ENCODE peak calls at places on chromosomes 12 and 14, in four cellular contexts. One of them, this sample, is unnamed.
A peak's percentile ranks its signal among the peaks of the same experiment; 100 is the strongest.

GRCh38 chr14:26332966-26333365 is 264.9 kb downstream of the NOVA1 start:
- DNase-seq in GM20000: no peak
- DNase-seq in EL: no peak
- DNase-seq in stimulated activated CD4-positive, alpha-beta T cell treated with anti-CD3 and anti-CD28 coated beads, Interleukin-1b, Interleukin-23, amount 100 ng/mL, for 24 hours: no peak
- DNase-seq in this sample: peak; percentile 35

GRCh38 chr12:110243227-110243626 is 37.8 kb upstream of the ATP2A2 start:
- DNase-seq in GM20000: no peak
- DNase-seq in EL: no peak
- DNase-seq in stimulated activated CD4-positive, alpha-beta T cell treated with anti-CD3 and anti-CD28 coated beads, Interleukin-1b, Interleukin-23, amount 100 ng/mL, for 24 hours: no peak
- DNase-seq in this sample: no peak

GRCh38 chr12:30450872-30451271 is 244.8 kb downstream of the IPO8 start:
- DNase-seq in GM20000: no peak
- DNase-seq in EL: peak; percentile 29
- DNase-seq in stimulated activated CD4-positive, alpha-beta T cell treated with anti-CD3 and anti-CD28 coated beads, Interleukin-1b, Interleukin-23, amount 100 ng/mL, for 24 hours: no peak
- DNase-seq in this sample: peak; percentile 27

GRCh38 chr14:32985881-32986280 is 47.2 kb downstream of the NPAS3 start:
- DNase-seq in GM20000: no peak
- DNase-seq in EL: no peak
- DNase-seq in stimulated activated CD4-positive, alpha-beta T cell treated with anti-CD3 and anti-CD28 coated beads, Interleukin-1b, Interleukin-23, amount 100 ng/mL, for 24 hours: no peak
- DNase-seq in this sample: peak; percentile 10

GRCh38 chr12:26410686-26411085 is 215.3 kb downstream of the SSPN start:
- DNase-seq in GM20000: no peak
- DNase-seq in EL: no peak
- DNase-seq in stimulated activated CD4-positive, alpha-beta T cell treated with anti-CD3 and anti-CD28 coated beads, Interleukin-1b, Interleukin-23, amount 100 ng/mL, for 24 hours: no peak
- DNase-seq in this sample: no peak

GRCh38 chr12:50689437-50689836 is 74.5 kb upstream of the ATF1 start:
- DNase-seq in GM20000: no peak
- DNase-seq in EL: no peak
- DNase-seq in stimulated activated CD4-positive, alpha-beta T cell treated with anti-CD3 and anti-CD28 coated beads, Interleukin-1b, Interleukin-23, amount 100 ng/mL, for 24 hours: no peak
- DNase-seq in this sample: no peak

GRCh38 chr14:90427848-90428426 is 31.1 kb downstream of the CALM1 start:
- DNase-seq in GM20000: no peak
- DNase-seq in EL: no peak
- DNase-seq in stimulated activated CD4-positive, alpha-beta T cell treated with anti-CD3 and anti-CD28 coated beads, Interleukin-1b, Interleukin-23, amount 100 ng/mL, for 24 hours: no peak
- DNase-seq in this sample: no peak

GRCh38 chr12:101021442-101021841 is 188.6 kb downstream of the SLC5A8 start:
- DNase-seq in GM20000: no peak
- DNase-seq in EL: no peak
- DNase-seq in stimulated activated CD4-positive, alpha-beta T cell treated with anti-CD3 and anti-CD28 coated beads, Interleukin-1b, Interleukin-23, amount 100 ng/mL, for 24 hours: no peak
- DNase-seq in this sample: no peak

GRCh38 chr12:49917788-49918173 is 14.1 kb upstream of the FAIM2 start:
- DNase-seq in GM20000: no peak
- DNase-seq in EL: no peak
- DNase-seq in stimulated activated CD4-positive, alpha-beta T cell treated with anti-CD3 and anti-CD28 coated beads, Interleukin-1b, Interleukin-23, amount 100 ng/mL, for 24 hours: no peak
- DNase-seq in this sample: no peak

GRCh38 chr14:104750658-104751057 is 2.3 kb upstream of the SIVA1 start:
- DNase-seq in GM20000: no peak
- DNase-seq in EL: no peak
- DNase-seq in stimulated activated CD4-positive, alpha-beta T cell treated with anti-CD3 and anti-CD28 coated beads, Interleukin-1b, Interleukin-23, amount 100 ng/mL, for 24 hours: no peak
- DNase-seq in this sample: no peak

GRCh38 chr12:4819654-4820053 is 90.1 kb upstream of the KCNA1 start:
- DNase-seq in GM20000: peak; percentile 66
- DNase-seq in EL: peak; percentile 8
- DNase-seq in stimulated activated CD4-positive, alpha-beta T cell treated with anti-CD3 and anti-CD28 coated beads, Interleukin-1b, Interleukin-23, amount 100 ng/mL, for 24 hours: no peak
- DNase-seq in this sample: peak; percentile 61

GRCh38 chr12:114011711-114012110 is 45.6 kb upstream of the RBM19 start:
- DNase-seq in GM20000: no peak
- DNase-seq in EL: no peak
- DNase-seq in stimulated activated CD4-positive, alpha-beta T cell treated with anti-CD3 and anti-CD28 coated beads, Interleukin-1b, Interleukin-23, amount 100 ng/mL, for 24 hours: no peak
- DNase-seq in this sample: no peak

GRCh38 chr14:103828315-103828967 is 18.9 kb downstream of the PPP1R13B start:
- DNase-seq in GM20000: no peak
- DNase-seq in EL: no peak
- DNase-seq in stimulated activated CD4-positive, alpha-beta T cell treated with anti-CD3 and anti-CD28 coated beads, Interleukin-1b, Interleukin-23, amount 100 ng/mL, for 24 hours: no peak
- DNase-seq in this sample: no peak

GRCh38 chr14:86777950-86778602 is 1214.9 kb downstream of the GALC start:
- DNase-seq in GM20000: no peak
- DNase-seq in EL: peak; percentile 79
- DNase-seq in stimulated activated CD4-positive, alpha-beta T cell treated with anti-CD3 and anti-CD28 coated beads, Interleukin-1b, Interleukin-23, amount 100 ng/mL, for 24 hours: no peak
- DNase-seq in this sample: peak; percentile 22

GRCh38 chr14:55043528-55043927 is 7.9 kb upstream of the MAPK1IP1L start:
- DNase-seq in GM20000: no peak
- DNase-seq in EL: no peak
- DNase-seq in stimulated activated CD4-positive, alpha-beta T cell treated with anti-CD3 and anti-CD28 coated beads, Interleukin-1b, Interleukin-23, amount 100 ng/mL, for 24 hours: no peak
- DNase-seq in this sample: no peak

GRCh38 chr12:82912406-82912805 is 225.7 kb downstream of the TMTC2 start:
- DNase-seq in GM20000: no peak
- DNase-seq in EL: no peak
- DNase-seq in stimulated activated CD4-positive, alpha-beta T cell treated with anti-CD3 and anti-CD28 coated beads, Interleukin-1b, Interleukin-23, amount 100 ng/mL, for 24 hours: no peak
- DNase-seq in this sample: no peak

GRCh38 chr12:131699434-131699833 is 11.5 kb upstream of the SFSWAP start:
- DNase-seq in GM20000: no peak
- DNase-seq in EL: peak; percentile 20
- DNase-seq in stimulated activated CD4-positive, alpha-beta T cell treated with anti-CD3 and anti-CD28 coated beads, Interleukin-1b, Interleukin-23, amount 100 ng/mL, for 24 hours: no peak
- DNase-seq in this sample: no peak

GRCh38 chr12:20044836-20045235 is 323.5 kb upstream of the PDE3A start:
- DNase-seq in GM20000: no peak
- DNase-seq in EL: peak; percentile 46
- DNase-seq in stimulated activated CD4-positive, alpha-beta T cell treated with anti-CD3 and anti-CD28 coated beads, Interleukin-1b, Interleukin-23, amount 100 ng/mL, for 24 hours: no peak
- DNase-seq in this sample: no peak

GRCh38 chr12:112589275-112589674 is 170.5 kb downstream of the PTPN11 start:
- DNase-seq in GM20000: no peak
- DNase-seq in EL: no peak
- DNase-seq in stimulated activated CD4-positive, alpha-beta T cell treated with anti-CD3 and anti-CD28 coated beads, Interleukin-1b, Interleukin-23, amount 100 ng/mL, for 24 hours: no peak
- DNase-seq in this sample: no peak

GRCh38 chr12:124660846-124661245 is 93.4 kb upstream of the NCOR2 start:
- DNase-seq in GM20000: no peak
- DNase-seq in EL: no peak
- DNase-seq in stimulated activated CD4-positive, alpha-beta T cell treated with anti-CD3 and anti-CD28 coated beads, Interleukin-1b, Interleukin-23, amount 100 ng/mL, for 24 hours: no peak
- DNase-seq in this sample: no peak

This sample was measured in Daoy.